ENCODE peak calls at places on chromosome 18, in ten cellular contexts. G, S, V, I, A, B, O, D, E and Z are unnamed samples.

GRCh38 chr18:34870916-34871315 is 160.8 kb downstream of the DTNA start:
- DNase-seq in G (no peak), S (no peak), V (no peak), I (no peak), A (no peak), B (no peak), O (no peak), D (no peak), E (no peak), Z (no peak)

GRCh38 chr18:73151086-73151485 is 283.3 kb upstream of the NETO1 start:
- DNase-seq in G (no peak), S (no peak), V (no peak), I (no peak), A (no peak), B (no peak), O (no peak), D (no peak), E (no peak), Z (no peak)

GRCh38 chr18:31661965-31662364 is 22.4 kb downstream of the B4GALT6 start:
- DNase-seq in G (peak), S (no peak), V (no peak), I (no peak), A (no peak), B (no peak), O (no peak), D (no peak), E (no peak), Z (no peak)

GRCh38 chr18:63365909-63366269 is 1.1 kb downstream of the KDSR start:
- DNase-seq in G (no peak), S (peak), V (peak), I (peak), A (no peak), B (no peak), O (no peak), D (no peak), E (peak), Z (no peak)

GRCh38 chr18:53909668-53910067 is 314.8 kb downstream of the MBD2 start:
- DNase-seq in G (peak), S (peak), V (no peak), I (peak), A (no peak), B (no peak), O (no peak), D (no peak), E (peak), Z (no peak)

GRCh38 chr18:77249583-77250500 is at the start of gene GALR1:
- DNase-seq in G (no peak), S (no peak), V (no peak), I (peak), A (no peak), B (no peak), O (no peak), D (no peak), E (peak), Z (no peak)

GRCh38 chr18:12639990-12640880 is 17.7 kb downstream of the SPIRE1 start:
- DNase-seq in G (peak), S (no peak), V (no peak), I (no peak), A (no peak), B (no peak), O (no peak), D (no peak), E (no peak), Z (no peak)

GRCh38 chr18:3088444-3088843 is 75.5 kb upstream of the LPIN2 start:
- DNase-seq in G (no peak), S (no peak), V (no peak), I (no peak), A (no peak), B (no peak), O (no peak), D (no peak), E (no peak), Z (no peak)

GRCh38 chr18:13266208-13267100 is 47.9 kb downstream of the LDLRAD4 start:
- DNase-seq in G (no peak), S (no peak), V (peak), I (no peak), A (peak), B (no peak), O (no peak), D (no peak), E (no peak), Z (no peak)

GRCh38 chr18:46338213-46338612 is 234.0 kb downstream of the HAUS1 start:
- DNase-seq in G (no peak), S (no peak), V (no peak), I (peak), A (no peak), B (no peak), O (no peak), D (no peak), E (no peak), Z (no peak)

GRCh38 chr18:54717673-54718435 is 110.4 kb upstream of the RAB27B start:
- DNase-seq in G (no peak), S (peak), V (no peak), I (peak), A (no peak), B (no peak), O (peak), D (no peak), E (peak), Z (peak)